ENCODE peak calls at places on chromosome 4, in six cellular contexts. E, F, C, V, U and A are unnamed samples.

GRCh38 chr4:83207497-83208105 is 77.0 kb downstream of the COQ2 start:
- DNase-seq in F (no peak), E (peak; percentile 22), V (peak; percentile 67), C (no peak), U (no peak), A (peak; percentile 61)

GRCh38 chr4:52263612-52264011 is 212.5 kb downstream of the SPATA18 start:
- DNase-seq in C (no peak), V (no peak), U (no peak), F (no peak), E (no peak), A (no peak)

GRCh38 chr4:87073570-87074470 is 139.0 kb downstream of the AFF1 start:
- DNase-seq in C (no peak), U (peak; percentile 82), V (peak; percentile 62), F (peak; percentile 70), E (no peak), A (peak; percentile 44)

GRCh38 chr4:152185786-152186540 is 349.9 kb downstream of the FBXW7 start:
- DNase-seq in V (no peak), E (no peak), F (no peak), C (peak; percentile 74), U (no peak), A (no peak)

GRCh38 chr4:30863031-30863430 is 142.9 kb downstream of the PCDH7 start:
- DNase-seq in E (no peak), F (no peak), U (no peak), V (peak; percentile 77), C (no peak), A (peak; percentile 56)

GRCh38 chr4:144734522-144734921 is 88.6 kb downstream of the HHIP start:
- DNase-seq in F (no peak), C (no peak), E (peak; percentile 7), U (no peak), V (peak; percentile 72), A (peak; percentile 74)

GRCh38 chr4:147408189-147408588 is 72.7 kb upstream of the EDNRA start:
- DNase-seq in C (no peak), E (no peak), F (no peak), V (no peak), U (no peak), A (no peak)

GRCh38 chr4:16043820-16044554 is 39.8 kb downstream of the PROM1 start:
- DNase-seq in C (no peak), E (peak; percentile 38), V (no peak), F (no peak), U (peak; percentile 76), A (no peak)

GRCh38 chr4:83516042-83516772 is 19.7 kb upstream of the GPAT3 start:
- DNase-seq in E (no peak), F (no peak), V (peak; percentile 80), U (no peak), C (no peak), A (peak; percentile 63)

GRCh38 chr4:120084327-120084726 is 17.7 kb upstream of the MAD2L1 start:
- DNase-seq in C (no peak), U (no peak), E (no peak), V (peak; percentile 35), F (no peak), A (no peak)

GRCh38 chr4:123444298-123444731 is 47.7 kb downstream of the SPRY1 start:
- DNase-seq in U (no peak), V (peak; percentile 56), C (peak; percentile 98), F (no peak), E (peak; percentile 73), A (no peak)

GRCh38 chr4:107978716-107979451 is 10.8 kb upstream of the HADH start:
- DNase-seq in C (no peak), F (no peak), U (no peak), V (no peak), E (no peak), A (no peak)

GRCh38 chr4:153987291-153987690 is 198.4 kb upstream of the SFRP2 start:
- DNase-seq in C (no peak), U (no peak), V (no peak), E (no peak), F (no peak), A (peak; percentile 59)

GRCh38 chr4:80335554-80336358 is at the start of gene CFAP299:
- DNase-seq in V (peak; percentile 90), E (peak; percentile 91), C (peak; percentile 90), U (peak; percentile 82), F (peak; percentile 89), A (peak; percentile 88)

DNA sequence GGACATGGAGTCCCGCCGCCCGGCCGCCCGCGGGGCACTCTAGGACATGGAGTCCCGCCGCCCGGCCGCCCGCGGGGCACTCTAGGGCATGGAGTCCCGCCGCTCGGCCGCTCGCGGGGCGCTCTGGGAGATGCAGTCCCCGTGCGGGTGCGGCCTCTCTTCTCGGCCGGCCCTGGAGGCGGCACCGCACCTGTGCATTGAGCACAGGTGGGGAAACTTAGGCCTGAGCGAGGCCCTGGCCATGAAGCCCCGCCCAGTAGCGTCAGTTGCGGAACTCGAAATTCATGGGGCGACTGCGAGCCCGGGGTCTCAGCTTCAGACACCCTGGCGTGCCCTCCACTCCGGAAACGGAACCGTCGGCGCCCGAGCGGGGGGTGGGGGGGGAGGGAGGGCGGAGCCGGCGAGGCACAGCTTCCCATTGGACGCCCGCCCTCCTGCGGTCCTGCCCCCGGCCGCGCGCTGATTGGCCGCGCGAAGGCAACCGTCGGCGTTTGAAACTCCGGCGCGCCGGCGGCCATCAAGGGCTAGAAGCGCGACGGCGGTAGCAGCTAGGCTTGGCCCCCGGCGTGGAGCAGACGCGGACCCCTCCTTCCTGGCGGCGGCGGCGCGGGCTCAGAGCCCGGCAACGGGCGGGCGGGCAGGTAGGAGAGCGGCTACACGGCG is at the start of the genes TACC3 and TMEM129:
- DNase-seq in V (peak; percentile 87), E (peak; percentile 97), F (peak; percentile 94), C (peak; percentile 99), U (peak; percentile 96), A (peak; percentile 92)
- TF ChIP-seq CTCF in V (no peak), E (no peak), F (no peak), C (no peak), U (no peak), A (no peak)

GRCh38 chr4:101835121-101835904 is 44.8 kb downstream of the BANK1 start:
- DNase-seq in F (peak; percentile 70), U (peak; percentile 72), C (peak; percentile 47), E (peak; percentile 15), V (peak; percentile 31), A (peak; percentile 70)
- H3K4me3 ChIP-seq in F (no peak overlapping the region), U (no peak overlapping the region), C (no peak overlapping the region), E (no peak overlapping the region), V (no peak overlapping the region), A (no peak overlapping the region)

DNA sequence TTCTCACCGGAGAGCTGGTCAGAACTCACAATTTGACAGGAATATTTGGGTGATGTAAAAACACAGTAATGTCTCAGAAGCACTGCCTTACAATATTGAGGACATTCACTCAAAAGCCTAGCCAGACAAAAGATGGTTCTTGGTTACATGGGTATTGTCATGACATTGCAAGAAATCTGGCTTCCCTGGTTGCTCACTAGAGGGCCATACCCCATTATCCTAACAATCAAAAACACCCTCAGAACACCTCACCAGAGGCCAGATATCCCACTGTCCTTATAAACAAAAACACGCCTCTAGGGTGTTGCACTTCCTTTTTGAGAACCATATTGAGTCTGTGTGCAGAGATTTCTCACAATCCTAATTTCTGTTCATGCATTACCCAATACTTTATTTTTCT is 1029.1 kb upstream of the AGA start:
- DNase-seq in E (no peak), U (no peak), V (no peak), C (no peak), F (no peak), A (no peak)
- TF ChIP-seq CTCF in E (no peak), U (no peak), V (no peak), C (no peak), F (no peak), A (no peak)

GRCh38 chr4:18318682-18319410 is 297.3 kb upstream of the LCORL start:
- DNase-seq in E (no peak), V (no peak), U (no peak), C (no peak), F (peak; percentile 85), A (no peak)
- H3K4me3 ChIP-seq in E (no peak overlapping the region), V (no peak overlapping the region), U (no peak overlapping the region), C (no peak overlapping the region), F (peak overlapping the region; percentile 51), A (no peak overlapping the region)

DNA sequence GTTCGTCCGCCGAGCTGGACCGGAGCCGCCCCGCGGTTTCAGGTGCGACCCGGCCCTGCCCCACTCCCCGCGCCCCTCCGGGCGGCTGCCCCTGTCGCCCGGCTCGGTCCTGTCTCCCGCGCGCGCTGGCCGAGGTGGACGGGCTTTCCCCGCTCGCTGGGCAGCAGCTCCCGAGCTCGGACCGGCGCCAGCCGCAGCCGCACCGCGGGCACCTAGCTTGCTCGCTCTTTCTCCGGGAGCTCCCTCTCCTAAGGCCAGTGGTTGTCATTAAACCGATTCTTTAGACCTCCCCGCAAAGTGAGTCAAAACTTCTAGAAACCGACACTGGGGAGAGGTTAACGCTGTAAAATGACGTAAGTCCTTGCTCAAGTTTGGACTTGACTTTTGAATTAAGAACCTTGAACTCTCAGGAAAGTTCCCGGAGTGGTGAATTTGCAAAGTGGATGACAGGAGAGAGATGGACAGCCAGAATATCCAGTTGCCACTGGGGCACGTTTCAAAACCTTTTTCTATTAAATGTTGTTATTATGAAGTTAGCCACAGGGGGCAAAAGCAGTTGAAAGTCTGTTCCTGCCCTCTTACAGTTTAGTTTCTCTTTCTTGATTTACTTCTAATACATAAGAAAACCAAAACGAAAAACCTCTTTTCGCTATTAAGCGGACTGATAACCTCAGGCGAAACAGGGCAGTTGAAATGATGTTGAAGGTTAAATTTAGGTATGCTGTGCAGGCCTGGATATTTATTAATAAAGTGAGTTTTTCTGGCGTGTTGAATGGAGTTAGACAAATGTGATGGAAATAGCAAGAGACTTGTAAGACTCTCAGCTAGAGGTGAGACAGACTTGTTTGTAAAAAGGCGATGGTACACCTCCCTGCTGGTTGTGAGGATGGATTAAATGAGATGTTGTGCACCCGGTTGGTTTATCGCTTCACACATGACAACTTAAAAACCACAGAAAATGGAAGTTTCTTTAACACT is 846 bp downstream of the PI4K2B start:
- DNase-seq in C (peak; percentile 90), U (peak; percentile 69), E (peak; percentile 83), V (peak; percentile 81), F (peak; percentile 47), A (peak; percentile 87)
- TF ChIP-seq CTCF in C (peak; percentile 33), U (peak; percentile 55), E (peak; percentile 42), V (peak; percentile 60), F (peak; percentile 45), A (peak; percentile 31)

DNA sequence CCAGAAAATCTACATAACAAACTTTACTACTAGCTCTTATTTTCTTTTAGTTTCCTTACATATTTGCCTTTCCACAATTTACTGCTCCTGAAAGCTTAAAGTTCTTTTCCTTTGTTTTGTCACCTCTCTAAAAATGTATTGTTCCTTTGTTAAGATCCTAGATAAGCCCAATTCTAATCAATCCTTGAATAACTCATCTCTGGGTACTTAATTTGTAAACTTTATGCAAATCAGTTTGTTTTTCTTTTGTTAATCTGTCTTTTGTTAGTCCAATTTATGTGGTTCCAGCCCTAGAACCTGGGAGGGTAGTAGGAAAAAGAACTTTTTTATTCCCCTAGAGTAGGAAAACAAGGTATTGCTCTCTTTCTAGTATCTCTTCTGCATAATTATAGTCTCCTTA is 444.7 kb downstream of the PCDH10 start:
- DNase-seq in F (no peak), V (no peak), E (no peak), C (no peak), U (no peak), A (no peak)
- H3K4me3 ChIP-seq in F (no peak overlapping the region), V (no peak overlapping the region), E (no peak overlapping the region), C (no peak overlapping the region), U (no peak overlapping the region), A (no peak overlapping the region)

GRCh38 chr4:6910340-6910959 is 824 bp downstream of the TBC1D14 start:
- DNase-seq in U (peak; percentile 68), E (peak; percentile 59), F (no peak), C (peak; percentile 56), V (no peak), A (no peak)
- TF ChIP-seq CTCF in U (no peak), E (peak; percentile 8), F (peak; percentile 22), C (peak; percentile 22), V (no peak), A (peak; percentile 23)